ENCODE peak calls at places on chromosomes 4 and X, in ten cellular contexts. K is cardiac fibroblast; F is NCI-H1694 treated with DMSO at 0.1 percent for 48 hours; G is NCI-H1105 treated with DMSO at 0.1 percent for 48 hours; Y is cardiac muscle cell; Z is activated CD4-positive, alpha-beta T cell treated with anti-CD3 and anti-CD28 coated beads for 1 hour; V is ovary; C is D341Med; T is HepG2; I is Calu3. E is an unnamed sample.

GRCh38 chr4:170001688-170002267 is 24.4 kb downstream of the MFAP3L start:
- DNase-seq in K (no peak), F (no peak), G (no peak), Y (no peak), Z (no peak), V (no peak), C (no peak), T (no peak), I (no peak), E (no peak)

GRCh38 chrX:39730671-39731389 is 366.9 kb downstream of the BCOR start:
- DNase-seq in K (peak; percentile 84), F (peak; percentile 87), G (no peak), Y (peak; percentile 71), Z (peak; percentile 42), V (peak; percentile 72), C (peak; percentile 70), T (peak; percentile 4), I (peak; percentile 68), E (peak; percentile 25)

GRCh38 chr4:16016536-16016935 is 53.6 kb upstream of the FGFBP2 start:
- DNase-seq in K (no peak), F (no peak), G (no peak), Y (no peak), Z (no peak), V (no peak), C (no peak), T (no peak), I (no peak), E (no peak)

GRCh38 chrX:53440631-53441517 is 6.7 kb upstream of the HSD17B10 start:
- DNase-seq in K (peak; percentile 66), F (peak; percentile 52), G (peak; percentile 17), Y (no peak), Z (no peak), V (peak; percentile 82), C (no peak), T (peak; percentile 20), I (peak; percentile 29), E (no peak)

GRCh38 chr4:17846256-17846655 is 35.5 kb downstream of the NCAPG start:
- DNase-seq in K (no peak), F (no peak), G (no peak), Y (no peak), Z (no peak), V (no peak), C (no peak), T (no peak), I (no peak), E (no peak)

GRCh38 chrX:110417128-110417527 is 58.5 kb downstream of the RTL9 start:
- DNase-seq in K (no peak), F (no peak), G (no peak), Y (no peak), Z (no peak), V (no peak), C (no peak), T (no peak), I (no peak), E (no peak)

GRCh38 chr4:121057466-121057911 is 14.8 kb downstream of the NDNF start:
- DNase-seq in K (no peak), F (no peak), G (no peak), Y (no peak), Z (no peak), V (peak; percentile 39), C (peak; percentile 46), T (no peak), I (no peak), E (no peak)

GRCh38 chr4:146640459-146641061 is 1.9 kb downstream of the POU4F2 start:
- DNase-seq in K (no peak), F (no peak), G (no peak), Y (no peak), Z (no peak), V (no peak), C (no peak), T (no peak), I (no peak), E (no peak)

GRCh38 chr4:162727232-162727631 is 439.5 kb downstream of the NAF1 start:
- DNase-seq in K (no peak), F (no peak), G (no peak), Y (no peak), Z (no peak), V (no peak), C (peak; percentile 16), T (peak; percentile 4), I (no peak), E (no peak)

GRCh38 chr4:14184767-14185166 is 557.2 kb upstream of the BOD1L1 start:
- DNase-seq in K (no peak), F (no peak), G (no peak), Y (no peak), Z (no peak), V (no peak), C (no peak), T (no peak), I (no peak), E (no peak)

GRCh38 chr4:185479507-185479971 is 8.0 kb upstream of the CCDC110 start:
- DNase-seq in K (no peak), F (no peak), G (no peak), Y (no peak), Z (no peak), V (no peak), C (no peak), T (no peak), I (no peak), E (no peak)

GRCh38 chrX:1542994-1543725 is 6.2 kb upstream of the P2RY8 start:
- DNase-seq in K (no peak), F (no peak), G (no peak), Y (no peak), Z (no peak), V (no peak), C (no peak), T (no peak), I (no peak), E (no peak)

GRCh38 chrX:57417827-57418226 is 131.3 kb downstream of the FAAH2 start:
- DNase-seq in K (no peak), F (no peak), G (no peak), Y (no peak), Z (no peak), V (no peak), C (no peak), T (no peak), I (peak; percentile 0), E (no peak)

GRCh38 chrX:43970528-43970927 is 2.7 kb downstream of the NDP start:
- DNase-seq in K (no peak), F (no peak), G (no peak), Y (no peak), Z (no peak), V (no peak), C (no peak), T (no peak), I (no peak), E (no peak)

GRCh38 chrX:110318664-110318968 is 731 bp upstream of the AMMECR1 start:
- DNase-seq in K (no peak), F (no peak), G (peak; percentile 77), Y (no peak), Z (no peak), V (no peak), C (no peak), T (no peak), I (no peak), E (no peak)

GRCh38 chr4:3399277-3400194 is 42.2 kb upstream of the HGFAC start:
- DNase-seq in K (peak; percentile 22), F (no peak), G (no peak), Y (no peak), Z (no peak), V (no peak), C (no peak), T (peak; percentile 36), I (no peak), E (no peak)

GRCh38 chr4:158861281-158861680 is 92.5 kb downstream of the FNIP2 start:
- DNase-seq in K (no peak), F (no peak), G (no peak), Y (no peak), Z (no peak), V (no peak), C (no peak), T (no peak), I (no peak), E (no peak)

GRCh38 chrX:153669174-153669890 is 4.3 kb downstream of the PNCK start:
- DNase-seq in K (peak; percentile 23), F (peak; percentile 26), G (peak; percentile 18), Y (peak; percentile 53), Z (peak; percentile 17), V (peak; percentile 48), C (peak; percentile 77), T (no peak), I (peak; percentile 31), E (no peak)

E was measured in activated T-helper 2 cell treated with anti-CD3 and anti-CD28 coated beads, Interferon-gamma antibody, Interleukin-2, Interleukin-4, amounts not matched to agents 10 μg/mL and 5 μg/mL and 100 μg/mL, durations not matched to agents 14 hours and 24 hours and 36 hours.